ENCODE peak calls at places on chromosomes 7 and 10, in eight cellular contexts. K is thyroid gland, X is prostate gland, O is keratinocyte, M is HepG2, G is upper lobe of right lung, V is mesenchymal stem cell, J is uterus. H is an unnamed sample. For H3K4me1, the result is how much of the 10 kb centered on the place peaks cover.

GRCh38 chr10:13191362-13191761 is 30.0 kb downstream of the MCM10 start:
- DNase-seq in K (no peak), X (no peak), O (no peak), M (no peak), G (no peak), V (no peak), J (no peak), H (no peak)

GRCh38 chr7:151248191-151249033 is at the start of gene SMARCD3:
- DNase-seq in K (peak), X (peak), O (no peak), M (peak), G (peak), V (peak), J (peak), H (peak)

GRCh38 chr7:151865070-151865670 is 11.7 kb downstream of the PRKAG2 start:
- DNase-seq in K (no peak), X (no peak), O (no peak), M (no peak), G (peak), V (no peak), J (no peak), H (no peak)

GRCh38 chr7:133099887-133100286 is 18.0 kb upstream of the CHCHD3 start:
- DNase-seq in K (no peak), X (no peak), O (no peak), M (no peak), G (no peak), V (no peak), J (no peak), H (no peak)

GRCh38 chr7:73718438-73718881 is 1.0 kb downstream of the STX1A start:
- DNase-seq in K (no peak), X (no peak), O (no peak), M (no peak), G (no peak), V (no peak), J (no peak), H (no peak)

GRCh38 chr10:11231285-11231684 is 213.6 kb downstream of the CELF2 start:
- DNase-seq in K (no peak), X (no peak), O (no peak), M (no peak), G (no peak), V (no peak), J (no peak), H (no peak)

GRCh38 chr7:77351539-77352004 is 64.6 kb downstream of the GSAP start:
- DNase-seq in K (peak), X (no peak), O (no peak), M (no peak), G (no peak), V (no peak), J (no peak), H (peak)

GRCh38 chr7:157962458-157963306 is 624.9 kb downstream of the PTPRN2 start:
- DNase-seq in K (no peak), X (no peak), O (no peak), M (peak), G (no peak), V (no peak), J (no peak), H (no peak)

GRCh38 chr7:18505870-18506460 is 10.4 kb downstream of the HDAC9 start:
- DNase-seq in K (no peak), X (no peak), O (no peak), M (no peak), G (no peak), V (peak), J (no peak), H (no peak)

DNA sequence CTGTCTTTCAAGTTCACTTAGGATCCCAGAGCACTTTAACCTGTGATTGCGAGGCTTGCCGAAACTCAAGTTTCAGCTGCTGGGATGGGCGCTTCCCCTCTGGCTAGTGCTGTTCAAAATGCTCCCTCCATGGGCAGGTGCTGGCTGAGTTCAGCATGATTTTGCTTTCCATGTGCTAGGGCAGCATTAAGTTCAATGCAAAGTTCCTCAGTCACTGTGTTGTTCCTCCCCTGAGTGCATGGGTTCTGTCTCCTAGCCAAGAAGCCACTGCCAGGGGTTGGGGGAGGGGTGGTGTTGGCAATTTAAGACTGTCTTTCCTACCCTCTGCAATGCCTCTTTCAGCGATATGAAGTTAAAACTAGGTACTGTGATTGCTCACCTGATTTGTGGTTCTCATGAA is 56.5 kb upstream of the HELLS start:
- DNase-seq in K (no peak), X (no peak), O (no peak), M (no peak), G (no peak), V (no peak), J (no peak), H (no peak)
- H3K4me1 ChIP-seq in K (under half), X (under half), O (under half), M (under half), G (under half), V (under half), J (under half), H (under half)

DNA sequence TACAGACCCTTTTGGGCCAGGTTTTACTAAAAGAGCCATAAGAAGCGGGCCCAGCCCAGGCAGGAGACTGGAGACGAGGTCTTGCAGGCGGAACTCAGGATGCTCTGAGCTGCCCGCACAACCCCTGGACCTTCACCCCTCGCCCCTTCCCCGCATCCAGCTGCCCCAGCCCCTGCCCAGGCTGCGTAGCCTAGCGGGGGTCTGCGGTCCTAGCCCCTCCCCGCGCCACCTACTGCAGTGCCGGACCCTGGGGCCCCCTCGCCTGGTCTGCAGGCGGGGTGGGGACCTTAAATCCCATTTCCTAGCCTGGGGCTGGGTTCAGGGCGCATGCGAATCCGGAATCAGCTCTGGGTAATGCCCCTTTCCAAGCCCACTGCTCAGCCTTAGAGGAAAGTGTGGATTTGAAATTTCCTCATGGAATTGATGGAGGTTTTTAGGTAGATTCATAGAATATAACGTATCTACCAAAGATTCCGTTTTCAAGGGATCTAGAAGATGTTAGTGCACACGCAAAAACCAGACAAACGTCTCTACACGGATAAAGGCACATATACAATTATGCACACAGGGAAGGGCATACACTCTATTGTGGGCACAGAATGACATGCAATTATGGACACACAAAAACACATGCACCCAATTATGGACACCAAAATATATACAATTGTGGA is 568 bp upstream of the HOXA3 start:
- DNase-seq in K (no peak), X (no peak), O (no peak), M (no peak), G (no peak), V (no peak), J (no peak), H (no peak)
- H3K27ac ChIP-seq in K (no peak), X (peak), O (peak), M (no peak), G (peak), V (no peak), J (peak), H (no peak)

GRCh38 chr7:104230606-104231005 is 22.8 kb upstream of the ORC5 start:
- DNase-seq in K (no peak), X (no peak), O (no peak), M (no peak), G (no peak), V (no peak), J (no peak), H (no peak)

GRCh38 chr7:104225441-104225840 is 17.6 kb upstream of the ORC5 start:
- DNase-seq in K (no peak), X (no peak), O (no peak), M (no peak), G (no peak), V (no peak), J (no peak), H (no peak)

GRCh38 chr7:104228442-104228841 is 20.6 kb upstream of the ORC5 start:
- DNase-seq in K (no peak), X (no peak), O (no peak), M (no peak), G (no peak), V (no peak), J (no peak), H (no peak)

DNA sequence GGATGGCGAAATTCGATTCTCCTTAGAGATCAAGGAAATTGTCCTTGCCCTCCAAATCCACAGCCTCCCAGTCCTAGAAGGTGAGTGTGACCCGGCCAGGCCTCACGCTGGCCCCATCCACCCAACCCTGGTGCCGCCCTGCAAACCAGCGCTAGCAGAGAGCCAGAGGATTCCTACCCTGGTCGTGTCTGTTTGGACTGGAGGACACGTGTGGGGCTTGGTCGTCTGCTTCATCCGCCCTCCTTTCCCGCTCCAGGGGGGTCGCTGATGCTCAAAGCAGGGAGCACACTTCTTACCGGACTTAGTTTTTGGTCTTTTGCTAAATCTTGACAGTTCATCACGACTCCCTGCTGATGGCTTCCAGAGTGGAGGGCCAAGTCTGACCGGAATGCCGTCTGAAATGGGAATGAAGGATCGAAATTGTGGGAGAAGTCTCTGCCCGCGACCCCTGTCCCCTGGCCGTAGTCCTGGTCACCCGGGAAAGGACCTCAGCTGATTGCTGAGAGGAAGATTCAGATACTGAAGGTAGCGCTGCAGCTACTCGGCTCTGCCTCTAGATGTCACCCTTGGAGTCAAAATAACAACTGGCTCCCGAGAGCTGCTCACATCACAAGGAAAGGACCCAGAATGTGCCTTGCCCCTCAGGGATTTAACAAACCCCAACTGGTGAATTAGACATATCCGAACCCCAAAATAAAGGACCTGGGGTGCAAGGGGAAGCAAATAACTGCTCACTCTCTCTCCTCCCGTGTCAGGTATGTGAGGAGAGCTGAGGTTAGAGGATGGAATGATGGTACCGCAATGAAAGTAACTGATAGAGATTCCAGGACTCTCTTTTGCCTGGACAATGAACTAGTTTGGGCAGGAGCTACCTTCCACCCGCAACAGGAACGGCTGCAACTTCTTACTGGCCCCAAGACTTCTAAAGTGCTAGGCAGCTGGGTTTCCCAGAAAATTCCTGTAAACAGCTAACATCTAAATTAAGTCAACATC is 23.5 kb upstream of the ORC5 start:
- DNase-seq in K (peak), X (peak), O (no peak), M (peak), G (no peak), V (peak), J (peak), H (no peak)
- H3K4me3 ChIP-seq in K (no peak), X (no peak), O (no peak), M (no peak), G (no peak), V (no peak), J (no peak), H (no peak)

GRCh38 chr7:137893143-137893742 is 46.5 kb upstream of the DGKI start:
- DNase-seq in K (no peak), X (no peak), O (no peak), M (peak), G (no peak), V (no peak), J (no peak), H (no peak)
- H3K4me1 ChIP-seq in K (under half), X (under half), O (under half), M (half or more), G (under half), V (under half), J (under half), H (under half)

GRCh38 chr7:35908305-35909223 is 107.7 kb downstream of the SEPTIN7 start:
- DNase-seq in K (peak), X (no peak), O (no peak), M (no peak), G (no peak), V (no peak), J (peak), H (peak)
- H3K27ac ChIP-seq in K (no peak), X (no peak), O (no peak), M (no peak), G (no peak), V (no peak), J (peak), H (peak)

DNA sequence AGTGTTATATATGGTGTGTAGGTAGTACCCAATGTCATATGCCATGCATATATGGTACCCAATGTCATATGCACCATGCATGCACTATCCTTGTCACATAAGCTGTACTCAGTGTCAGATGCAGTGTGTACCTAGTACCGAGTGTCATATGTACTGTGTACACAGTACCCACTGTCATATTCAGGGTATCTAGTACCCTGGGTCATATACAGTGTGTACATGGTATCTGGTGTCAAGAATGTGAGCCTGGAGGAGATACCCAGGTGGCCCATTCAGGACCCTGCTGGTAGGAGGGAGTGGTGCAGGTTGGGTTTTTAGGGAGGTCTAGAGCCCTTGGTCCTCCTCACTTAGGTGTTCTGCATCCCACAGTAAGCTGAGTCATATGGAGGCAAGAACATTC is 1.8 kb downstream of the ZMYND11 start:
- DNase-seq in K (peak), X (no peak), O (peak), M (peak), G (no peak), V (peak), J (no peak), H (no peak)
- H3K4me3 ChIP-seq in K (peak), X (no peak), O (peak), M (peak), G (peak), V (no peak), J (no peak), H (peak)

GRCh38 chr7:101953248-101953819 is 135.9 kb downstream of the CUX1 start:
- DNase-seq in K (no peak), X (no peak), O (no peak), M (no peak), G (no peak), V (peak), J (peak), H (no peak)
- H3K4me1 ChIP-seq in K (under half), X (under half), O (under half), M (under half), G (under half), V (under half), J (under half), H (half or more)

GRCh38 chr10:126527645-126528319 is 139.5 kb upstream of the ADAM12 start:
- DNase-seq in K (no peak), X (no peak), O (no peak), M (no peak), G (no peak), V (no peak), J (no peak), H (no peak)
- H3K27ac ChIP-seq in K (no peak), X (no peak), O (no peak), M (no peak), G (no peak), V (no peak), J (no peak), H (no peak)

H was measured in left ventricle myocardium inferior.